ENCODE peak calls at places on chromosomes 13 and 19, in four cellular contexts. A, J, O and B are unnamed samples. For H3K36me3, the result is how much of the 10 kb centered on the place peaks cover.

GRCh38 chr19:17948474-17948966 is 15.7 kb downstream of the CCDC124 start:
- DNase-seq in A (no peak), J (no peak), O (no peak), B (no peak)

GRCh38 chr13:76729690-76730089 is 156.5 kb downstream of the KCTD12 start:
- DNase-seq in J (no peak), O (no peak), A (no peak), B (no peak)

GRCh38 chr13:57418067-57418677 is 213.4 kb upstream of the PCDH17 start:
- DNase-seq in A (no peak), O (no peak), J (no peak), B (no peak)

GRCh38 chr19:30077851-30078355 is 135.9 kb downstream of the URI1 start:
- DNase-seq in J (no peak), A (no peak), O (no peak), B (no peak)

GRCh38 chr19:3184847-3185481 is 766 bp upstream of the NCLN start:
- DNase-seq in J (peak), O (peak), A (no peak), B (no peak)

GRCh38 chr19:6216236-6216995 is 63.4 kb downstream of the MLLT1 start:
- DNase-seq in O (no peak), J (no peak), A (no peak), B (no peak)

GRCh38 chr13:109509154-109509905 is 277.1 kb downstream of the IRS2 start:
- DNase-seq in A (peak), O (peak), J (no peak), B (peak)

GRCh38 chr13:25911020-25911419 is 140.8 kb downstream of the SHISA2 start:
- DNase-seq in J (no peak), A (no peak), O (no peak), B (no peak)

GRCh38 chr19:5448374-5448773 is 6.8 kb upstream of the ZNRF4 start:
- DNase-seq in A (no peak), O (no peak), J (no peak), B (no peak)

GRCh38 chr19:35437152-35437951 is 10.7 kb upstream of the FFAR2 start:
- DNase-seq in J (no peak), A (no peak), O (no peak), B (peak)

GRCh38 chr19:49157445-49158224 is at the start of gene TRPM4:
- DNase-seq in J (peak), A (peak), O (peak), B (peak)

GRCh38 chr19:52749780-52750179 is 14.9 kb upstream of the ZNF611 start:
- DNase-seq in O (no peak), J (no peak), A (no peak), B (no peak)

GRCh38 chr19:52742516-52742915 is 7.7 kb upstream of the ZNF611 start:
- DNase-seq in A (no peak), J (no peak), O (no peak), B (peak)

DNA sequence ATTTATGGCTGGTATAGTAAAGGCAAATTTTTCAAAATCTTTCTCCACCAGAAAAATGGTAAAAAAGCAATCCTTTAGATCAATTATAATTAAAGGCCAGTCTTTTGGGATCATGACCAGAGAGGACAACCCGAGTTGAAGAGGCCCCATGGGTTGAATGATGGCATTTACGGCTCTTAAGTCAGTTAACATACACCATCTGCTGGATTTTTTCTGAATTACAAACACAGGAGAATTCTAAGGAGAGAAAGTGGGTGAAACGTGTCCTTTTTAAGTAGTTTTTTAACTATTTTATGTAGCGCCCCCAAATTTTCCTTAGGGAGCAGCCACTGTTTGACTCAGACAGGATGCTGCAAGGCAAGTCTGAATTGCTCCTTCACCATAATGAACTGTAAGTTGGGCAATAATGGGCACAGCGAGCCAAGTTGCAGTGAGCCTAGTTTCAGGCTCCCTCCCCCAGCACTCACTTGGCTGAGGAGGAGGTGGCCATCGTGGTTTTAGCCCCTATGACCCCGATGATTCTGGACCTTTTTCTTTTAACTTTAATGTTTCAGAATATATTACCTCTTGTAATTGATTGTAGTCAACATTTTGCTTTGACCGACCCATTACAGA is 13.6 kb upstream of the ZNF611 start:
- DNase-seq in O (peak), A (peak), J (peak), B (peak)
- TF ChIP-seq CTCF in O (peak), A (peak), J (no peak), B (peak)

DNA sequence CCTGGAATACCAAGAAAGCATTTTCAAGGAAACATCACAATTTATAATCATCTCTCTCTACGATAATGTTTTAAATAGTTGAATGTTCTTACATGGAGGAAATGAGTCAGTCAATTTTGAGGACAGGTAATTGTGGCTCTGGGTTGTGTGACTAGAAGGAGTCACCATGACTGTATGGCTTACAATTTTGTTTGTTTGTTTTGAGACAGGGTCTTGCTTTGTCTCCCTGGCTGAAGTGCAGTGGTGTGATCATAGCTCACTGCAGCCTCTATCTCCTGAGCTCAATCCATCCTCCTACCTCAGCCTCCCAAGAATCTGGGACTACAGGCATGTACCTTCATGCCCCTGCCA is 47.4 kb downstream of the COG3 start:
- DNase-seq in J (no peak), O (no peak), A (peak), B (no peak)
- H3K36me3 ChIP-seq in J (under half), O (under half), A (under half), B (under half)

GRCh38 chr13:79972066-79972569 is 368.8 kb downstream of the SPRY2 start:
- DNase-seq in J (no peak), O (no peak), A (no peak), B (no peak)

DNA sequence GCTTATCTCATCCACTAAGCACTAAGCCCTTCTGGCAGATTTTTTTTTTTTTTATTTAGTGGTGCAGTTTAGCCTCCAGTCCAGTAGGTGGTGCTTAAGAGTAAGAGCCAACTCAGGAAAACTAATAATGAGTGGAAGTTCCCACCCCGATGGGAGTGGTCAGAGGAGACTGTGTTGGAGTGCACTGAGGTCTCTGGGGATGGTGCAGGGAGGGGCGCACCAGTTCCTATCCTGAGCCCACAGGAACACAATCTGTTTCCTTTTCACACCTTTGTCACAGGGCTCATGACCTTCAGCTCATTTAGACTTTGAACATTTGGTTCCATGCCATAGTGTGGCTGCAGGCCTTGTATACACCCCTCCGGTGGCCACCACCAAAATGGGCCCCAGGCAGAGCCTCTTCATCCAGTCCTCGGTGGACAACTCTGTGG is 367.4 kb downstream of the SPRY2 start:
- DNase-seq in J (peak), O (no peak), A (no peak), B (no peak)
- TF ChIP-seq CTCF in J (no peak), O (peak), A (peak), B (peak)

DNA sequence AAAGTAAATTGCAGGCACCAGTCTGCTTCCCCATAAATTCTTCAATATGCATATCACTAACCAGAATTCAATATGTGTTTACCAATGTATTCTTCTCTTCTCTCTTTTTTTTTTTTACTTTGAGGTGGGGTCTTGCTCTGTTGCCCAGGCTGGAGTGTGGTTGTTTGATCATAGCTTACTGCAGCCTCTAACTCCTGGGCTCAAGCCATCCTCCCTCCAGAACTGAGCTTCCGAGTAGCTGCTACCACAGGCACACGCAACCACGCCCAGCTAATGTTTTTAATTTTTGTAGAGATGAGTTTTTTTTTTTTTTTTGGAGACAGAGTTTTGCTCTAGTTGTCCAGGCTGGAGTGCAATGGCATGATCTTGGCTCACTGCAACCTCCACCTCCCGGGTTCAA is 16.8 kb downstream of the LTBP4 start:
- DNase-seq in A (no peak), J (no peak), O (no peak), B (no peak)
- H3K36me3 ChIP-seq in A (under half), J (under half), O (under half), B (under half)

DNA sequence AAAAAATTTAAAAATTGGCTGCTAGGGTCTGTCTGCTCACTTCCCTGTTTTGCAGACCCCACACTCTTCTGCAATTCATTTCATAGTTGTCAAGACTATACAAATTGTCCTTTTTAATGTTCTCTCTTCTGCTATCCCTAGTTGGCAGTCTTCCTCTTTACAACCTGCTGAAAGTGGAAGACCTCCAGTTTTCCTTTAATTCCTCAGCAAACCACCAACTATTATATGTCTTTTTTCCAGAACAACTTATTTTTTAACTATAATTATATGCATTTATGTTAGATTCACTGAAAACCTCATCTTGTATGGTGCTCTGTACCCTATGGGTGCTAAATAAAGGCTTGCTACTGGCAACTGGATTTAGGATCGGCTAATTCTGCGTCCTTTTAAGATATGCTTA is 1.1 kb upstream of the PHF11 start:
- DNase-seq in A (peak), J (no peak), O (no peak), B (no peak)
- TF ChIP-seq CTCF in A (peak), J (no peak), O (no peak), B (no peak)

GRCh38 chr13:24502567-24503375 is 9.8 kb downstream of the PARP4 start:
- DNase-seq in J (no peak), O (peak), A (peak), B (peak)
- H3K36me3 ChIP-seq in J (under half), O (under half), A (under half), B (under half)

DNA sequence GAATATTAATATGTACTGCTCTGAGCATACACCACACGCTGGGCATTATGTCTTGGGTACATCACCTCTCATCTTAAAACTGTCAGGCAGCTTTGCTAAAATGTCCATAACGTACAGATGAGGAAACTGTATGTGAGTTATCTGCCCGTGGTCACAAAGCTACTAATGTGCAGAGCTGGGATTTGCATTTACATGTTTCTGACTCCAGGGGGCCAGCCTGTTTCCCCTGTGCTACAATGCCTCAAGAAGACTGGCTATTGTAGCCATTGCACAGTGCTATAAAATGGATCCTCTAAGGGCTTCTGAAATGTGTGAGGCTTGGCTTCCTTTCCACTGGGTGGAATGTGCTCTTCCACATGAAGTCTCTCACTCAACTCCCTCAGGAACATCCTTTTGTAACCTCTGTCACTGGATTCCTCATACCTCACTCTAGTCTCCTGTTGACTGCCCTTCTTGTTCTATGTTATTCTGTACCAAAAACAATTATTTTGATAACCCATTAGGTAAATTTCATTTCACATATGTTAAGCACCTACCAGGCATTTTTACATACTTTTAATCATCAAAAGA is 95.6 kb upstream of the HTR2A start:
- DNase-seq in A (peak), J (no peak), O (peak), B (peak)
- TF ChIP-seq CTCF in A (peak), J (no peak), O (peak), B (peak)

DNA sequence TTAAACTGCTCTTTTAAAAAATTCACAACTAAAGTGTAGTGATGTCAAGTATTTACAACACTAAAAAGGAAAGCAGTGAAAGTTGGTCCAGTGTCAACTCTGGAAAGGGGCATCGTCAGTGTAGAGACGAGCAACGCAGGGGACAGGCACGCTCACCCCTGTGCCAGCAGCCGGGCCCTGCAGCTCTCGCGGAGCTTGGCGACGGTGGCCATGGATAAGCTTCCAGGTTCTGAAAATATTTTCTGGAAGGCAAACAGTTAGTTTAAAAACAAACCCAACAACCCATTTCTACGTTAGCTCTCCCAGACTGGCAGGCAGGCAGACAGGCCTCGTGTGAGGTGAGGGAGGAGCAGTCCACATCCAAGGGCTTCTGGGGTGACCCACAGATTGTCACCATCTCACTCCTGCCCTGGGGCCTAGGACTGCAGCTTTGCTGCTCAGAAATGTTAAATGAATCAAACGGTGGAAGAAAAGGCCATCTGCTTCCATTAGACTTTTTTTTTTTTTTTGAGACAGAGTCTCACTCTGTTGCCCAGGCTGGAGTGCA is 27.4 kb downstream of the LAMP1 start:
- DNase-seq in O (no peak), A (no peak), J (no peak), B (no peak)
- H3K36me3 ChIP-seq in O (under half), A (under half), J (under half), B (under half)

GRCh38 chr13:41061075-41061913 is at the start of gene WBP4:
- DNase-seq in O (peak), J (peak), A (peak), B (peak)
- TF ChIP-seq CTCF in O (peak), J (no peak), A (no peak), B (peak)

DNA sequence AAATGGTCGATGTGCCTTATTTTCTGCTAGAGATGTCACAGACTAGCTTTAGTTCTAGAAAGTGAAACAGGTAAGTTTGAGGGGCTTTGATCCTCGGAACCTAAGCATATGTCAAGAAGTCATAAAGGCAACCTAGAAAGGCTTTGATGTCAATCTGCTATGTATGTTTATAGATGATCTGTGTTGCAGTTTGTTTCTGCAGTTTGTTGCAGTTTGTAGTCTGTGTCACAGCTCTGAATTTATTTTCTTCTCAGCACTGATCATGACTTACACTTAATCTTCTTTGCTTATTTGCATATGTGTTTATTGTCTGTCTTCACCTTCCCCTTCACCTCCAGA is 5.9 kb downstream of the LSM14A start:
- DNase-seq in J (no peak), A (no peak), O (no peak), B (no peak)
- H3K36me3 ChIP-seq in J (under half), A (under half), O (under half), B (under half)